ENCODE peak calls at places on chromosomes 5 and 9, in four cellular contexts. X is IMR-90, B is K562, E is HepG2. F is an unnamed sample.

GRCh38 chr5:138972230-138972629 is 97.1 kb upstream of the LRRTM2 start:
- DNase-seq in X (no peak), B (no peak), E (no peak), F (no peak)

GRCh38 chr9:123093141-123093540 is 59.7 kb downstream of the GPR21 start:
- DNase-seq in X (no peak), B (no peak), E (no peak), F (no peak)

GRCh38 chr5:93805616-93806393 is 64.4 kb upstream of the POU5F2 start:
- DNase-seq in X (peak), B (no peak), E (no peak), F (no peak)

GRCh38 chr9:87770616-87771015 is 44.7 kb downstream of the CTSL start:
- DNase-seq in X (no peak), B (no peak), E (no peak), F (no peak)

GRCh38 chr9:16309350-16310271 is 560.9 kb downstream of the BNC2 start:
- DNase-seq in X (peak), B (no peak), E (no peak), F (no peak)

GRCh38 chr9:81826541-81826906 is 101.7 kb upstream of the SPATA31D4 start:
- DNase-seq in X (peak), B (no peak), E (no peak), F (no peak)

GRCh38 chr5:78597858-78598415 is 50.6 kb downstream of the LHFPL2 start:
- DNase-seq in X (peak), B (no peak), E (no peak), F (no peak)

GRCh38 chr9:35660966-35661413 is 2.9 kb downstream of the CCDC107 start:
- DNase-seq in X (peak), B (no peak), E (peak), F (peak)

GRCh38 chr9:134642385-134643181 is 980 bp downstream of the COL5A1 start:
- DNase-seq in X (peak), B (no peak), E (no peak), F (peak)

GRCh38 chr9:77495834-77496671 is 152.1 kb downstream of the GNA14 start:
- DNase-seq in X (peak), B (no peak), E (peak), F (peak)

GRCh38 chr9:114401344-114401743 is 13.6 kb upstream of the AKNA start:
- DNase-seq in X (no peak), B (no peak), E (peak), F (no peak)

GRCh38 chr5:67581203-67581602 is 384.6 kb upstream of the CD180 start:
- DNase-seq in X (no peak), B (no peak), E (no peak), F (no peak)

GRCh38 chr9:110337727-110338522 is at the start of gene TXNDC8:
- DNase-seq in X (peak), B (no peak), E (no peak), F (no peak)

GRCh38 chr9:33942471-33943083 is 106.1 kb downstream of the UBAP2 start:
- DNase-seq in X (peak), B (no peak), E (peak), F (peak)
- TF ChIP-seq MAZ in X (no peak), B (no peak), E (no peak), F (no peak)

DNA sequence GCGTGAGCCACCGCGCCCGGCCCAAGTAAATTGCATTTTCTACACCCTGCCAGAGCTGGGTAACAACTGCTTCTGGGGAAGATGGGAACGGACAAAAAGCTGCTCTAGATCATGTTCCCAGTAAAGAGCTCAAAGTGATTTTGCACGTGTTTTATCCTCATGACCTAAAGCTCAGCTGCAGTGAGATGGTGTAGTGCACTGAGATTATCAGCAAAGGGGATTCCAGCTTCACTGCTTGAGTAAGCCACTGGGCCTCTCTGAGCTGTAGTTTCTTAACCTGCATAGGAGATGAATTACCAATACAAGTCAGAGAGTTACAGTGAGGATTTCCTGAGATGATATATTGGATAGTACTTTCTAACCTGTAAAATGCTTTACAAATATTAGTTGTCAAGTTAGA is 279.2 kb upstream of the DMRT1 start:
- DNase-seq in X (no peak), B (no peak), E (no peak), F (no peak)
- H3K27ac ChIP-seq in X (no peak), B (no peak), E (no peak), F (peak)

GRCh38 chr5:17282283-17283120 is 65.1 kb downstream of the BASP1 start:
- DNase-seq in X (no peak), B (no peak), E (no peak), F (no peak)
- TF ChIP-seq MAZ in X (no peak), B (no peak), E (no peak), F (no peak)

GRCh38 chr9:120885968-120886367 is 9.0 kb upstream of the PHF19 start:
- DNase-seq in X (peak), B (peak), E (no peak), F (no peak)

GRCh38 chr9:120885459-120885858 is 8.5 kb upstream of the PHF19 start:
- DNase-seq in X (no peak), B (no peak), E (no peak), F (no peak)

GRCh38 chr9:120883608-120883996 is 6.6 kb upstream of the PHF19 start:
- DNase-seq in X (no peak), B (peak), E (no peak), F (no peak)

GRCh38 chr9:120888626-120889025 is 11.6 kb upstream of the PHF19 start:
- DNase-seq in X (no peak), B (no peak), E (no peak), F (no peak)

DNA sequence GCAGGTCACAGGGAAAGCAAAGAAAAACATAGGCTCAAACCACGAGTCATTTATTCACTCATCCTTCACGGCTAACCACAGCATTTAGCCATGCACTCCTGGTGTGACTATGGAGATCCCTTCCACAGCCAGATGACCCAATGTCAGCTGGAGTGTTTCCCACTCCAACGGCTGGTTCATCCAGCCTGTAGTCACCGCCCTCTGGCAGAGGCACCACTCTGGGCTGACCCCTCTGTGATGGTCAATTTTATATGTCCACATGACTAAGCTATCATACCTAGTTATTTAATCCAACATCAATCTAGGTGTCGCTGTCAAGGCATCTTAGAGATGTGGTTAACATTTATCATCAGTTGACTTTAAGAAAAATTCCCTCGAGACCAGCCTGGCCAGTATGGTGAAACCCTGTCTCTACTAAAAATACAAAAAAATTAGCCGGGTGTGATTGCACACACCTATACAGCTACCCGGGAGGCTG is 9.5 kb upstream of the PHF19 start:
- DNase-seq in X (peak), B (no peak), E (no peak), F (no peak)
- H3K27ac ChIP-seq in X (no peak), B (no peak), E (no peak), F (no peak)

GRCh38 chr5:134543820-134544692 is 18.6 kb downstream of the JADE2 start:
- DNase-seq in X (no peak), B (no peak), E (no peak), F (no peak)
- TF ChIP-seq MAZ in X (no peak), B (no peak), E (no peak), F (no peak)

DNA sequence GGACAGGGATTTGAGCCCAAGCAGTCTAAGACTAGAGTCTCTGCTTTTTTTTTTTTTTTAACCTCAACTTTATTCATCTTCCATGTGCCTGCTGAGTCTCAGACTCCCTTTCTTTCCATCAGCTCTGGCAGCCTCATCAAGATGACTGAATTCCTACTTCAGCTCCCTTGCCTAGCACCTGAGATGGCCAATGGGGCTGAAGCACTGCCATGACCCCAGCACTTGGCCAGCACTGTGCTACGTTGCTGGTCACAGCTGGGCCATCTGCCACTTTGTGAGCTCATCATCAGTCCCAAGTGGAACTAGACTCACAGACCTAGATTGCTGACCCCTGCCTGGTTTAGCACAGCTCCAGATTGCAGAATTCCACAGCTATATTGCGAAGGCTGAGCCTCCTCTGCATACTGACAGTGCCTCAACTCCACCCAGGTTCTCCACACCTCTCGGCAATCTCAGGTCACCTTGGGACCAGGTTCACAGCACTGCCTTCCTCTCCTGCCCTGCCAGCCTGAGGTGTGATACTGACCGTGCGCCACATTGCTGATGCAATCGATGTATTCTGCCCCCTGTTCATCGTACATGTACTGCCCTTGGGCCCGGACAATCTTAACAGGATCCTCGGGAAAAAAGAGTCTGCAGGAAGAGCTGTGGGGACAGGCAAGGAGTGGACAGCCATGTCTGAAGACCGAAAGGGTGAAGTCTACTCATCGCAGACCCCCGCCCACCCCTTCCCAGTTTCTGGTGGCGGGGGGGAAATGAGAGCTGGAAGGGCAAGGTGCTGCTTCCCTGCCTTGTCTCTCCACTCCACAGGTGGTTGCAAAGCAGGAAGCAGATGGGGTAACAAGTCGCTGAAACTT is 1.5 kb downstream of the PHYKPL start:
- DNase-seq in X (peak), B (no peak), E (no peak), F (no peak)
- H3K27ac ChIP-seq in X (no peak), B (peak), E (peak), F (peak)

GRCh38 chr9:36929350-36929675 is 104.8 kb downstream of the PAX5 start:
- DNase-seq in X (no peak), B (no peak), E (no peak), F (no peak)
- TF ChIP-seq MAZ in X (no peak), B (no peak), E (no peak), F (no peak)

GRCh38 chr9:94864183-94864582 is 137.7 kb downstream of the AOPEP start:
- DNase-seq in X (peak), B (no peak), E (no peak), F (no peak)
- H3K27ac ChIP-seq in X (no peak), B (no peak), E (no peak), F (peak)

GRCh38 chr9:125460883-125461475 is 199.4 kb downstream of the GAPVD1 start:
- DNase-seq in X (peak), B (no peak), E (no peak), F (peak)
- TF ChIP-seq MAZ in X (no peak), B (no peak), E (no peak), F (no peak)

F was measured in A549.